ENCODE peak calls at places on chromosomes 2 and 18, in four cellular contexts. X is HFF-Myc; P is hypothalamus; U is naive thymus-derived CD4-positive, alpha-beta T cell. H is an unnamed sample.

GRCh38 chr2:217105733-217106649 is 246.1 kb upstream of the TNP1 start:
- DNase-seq in P (no peak), X (peak), U (no peak), H (no peak)

GRCh38 chr2:106296182-106296815 is 102.2 kb upstream of the UXS1 start:
- DNase-seq in U (no peak), P (no peak), X (peak), H (no peak)

GRCh38 chr2:218218409-218219185 is 1.6 kb downstream of the ARPC2 start:
- DNase-seq in X (no peak), U (peak), P (no peak), H (no peak)

GRCh38 chr2:141015339-141016047 is 1115.3 kb downstream of the LRP1B start:
- DNase-seq in X (no peak), P (no peak), U (no peak), H (no peak)

GRCh38 chr2:102091908-102092307 is 50.6 kb upstream of the IL1R1 start:
- DNase-seq in X (no peak), U (no peak), P (no peak), H (no peak)

GRCh38 chr2:162025121-162025911 is 48.7 kb downstream of the DPP4 start:
- DNase-seq in X (peak), U (no peak), P (no peak), H (no peak)

GRCh38 chr2:226435146-226435545 is 364.5 kb downstream of the IRS1 start:
- DNase-seq in X (no peak), U (no peak), P (no peak), H (no peak)

GRCh38 chr18:43031169-43031568 is 84.3 kb downstream of the RIT2 start:
- DNase-seq in X (no peak), P (no peak), U (no peak), H (no peak)

GRCh38 chr2:24969784-24970183 is 2.0 kb downstream of the DNAJC27 start:
- DNase-seq in P (no peak), X (no peak), U (no peak), H (no peak)

GRCh38 chr18:77105021-77105420 is 27.6 kb downstream of the MBP start:
- DNase-seq in U (no peak), X (no peak), P (no peak), H (peak)

GRCh38 chr2:137179542-137179941 is 414.2 kb downstream of the THSD7B start:
- DNase-seq in X (no peak), P (no peak), U (no peak), H (no peak)

GRCh38 chr2:161005170-161005569 is 155.1 kb upstream of the TANK start:
- DNase-seq in X (no peak), P (no peak), U (no peak), H (no peak)

GRCh38 chr2:203740741-203741363 is 34.4 kb downstream of the CD28 start:
- DNase-seq in P (no peak), X (no peak), U (peak), H (peak)

GRCh38 chr2:99490088-99491065 is 560 bp upstream of the REV1 start:
- DNase-seq in U (peak), X (peak), P (peak), H (peak)

GRCh38 chr2:221075203-221075602 is 496.9 kb downstream of the EPHA4 start:
- DNase-seq in U (no peak), X (no peak), P (no peak), H (no peak)

GRCh38 chr2:179181002-179181401 is 83.6 kb downstream of the SESTD1 start:
- DNase-seq in X (no peak), P (no peak), U (no peak), H (no peak)

GRCh38 chr2:197057946-197058345 is 131.4 kb upstream of the PGAP1 start:
- DNase-seq in X (no peak), U (no peak), P (no peak), H (no peak)

GRCh38 chr2:97763176-97763845 is 49.9 kb downstream of the ZAP70 start:
- DNase-seq in X (no peak), P (no peak), U (no peak), H (no peak)

GRCh38 chr2:3303583-3304406 is 73.8 kb downstream of the EIPR1 start:
- DNase-seq in X (peak), U (peak), P (peak), H (peak)

GRCh38 chr2:148813603-148814065 is 61.4 kb upstream of the KIF5C start:
- DNase-seq in U (no peak), X (no peak), P (no peak), H (peak)

GRCh38 chr18:54684786-54685185 is 93.7 kb downstream of the DYNAP start:
- DNase-seq in P (peak), X (no peak), U (no peak), H (no peak)

GRCh38 chr2:29388071-29388470 is 272.9 kb downstream of the CLIP4 start:
- DNase-seq in U (no peak), P (no peak), X (no peak), H (no peak)

GRCh38 chr2:96325038-96325883 is at the start of gene ITPRIPL1:
- DNase-seq in U (peak), P (no peak), X (no peak), H (no peak)

GRCh38 chr2:128563348-128563687 is 244.7 kb upstream of the HS6ST1 start:
- DNase-seq in U (no peak), X (peak), P (peak), H (no peak)

GRCh38 chr2:161436411-161436810 is 20.3 kb downstream of the TBR1 start:
- DNase-seq in U (no peak), P (no peak), X (no peak), H (no peak)

GRCh38 chr2:173145454-173145853 is 69.8 kb downstream of the MAP3K20 start:
- DNase-seq in X (no peak), P (no peak), U (no peak), H (no peak)

GRCh38 chr18:13725566-13726227 is 661 bp downstream of the FAM210A start:
- DNase-seq in P (no peak), U (peak), X (no peak), H (peak)

GRCh38 chr2:69177785-69178636 is 165.0 kb downstream of the ANTXR1 start:
- DNase-seq in P (peak), U (no peak), X (no peak), H (no peak)

GRCh38 chr2:202769201-202769600 is 102.4 kb downstream of the ICA1L start:
- DNase-seq in P (no peak), U (no peak), X (no peak), H (no peak)

GRCh38 chr2:198966269-198966668 is 491.5 kb downstream of the SATB2 start:
- DNase-seq in U (no peak), X (no peak), P (no peak), H (no peak)